ENCODE peak calls at places on chromosomes 4 and X, in five cellular contexts. One of them, this sample, is unnamed.

GRCh38 chr4:57193996-57194675 is 84.0 kb upstream of the IGFBP7 start:
- DNase-seq in GM23248: peak; percentile 29
- DNase-seq in hepatocyte: no peak
- DNase-seq in GM23338: peak; percentile 79
- DNase-seq in fibroblast of lung: no peak
- DNase-seq in this sample: no peak

GRCh38 chr4:70945452-70946055 is 43.4 kb downstream of the MOB1B start:
- DNase-seq in fibroblast of lung: no peak
- DNase-seq in GM23248: peak; percentile 36
- DNase-seq in hepatocyte: no peak
- DNase-seq in GM23338: no peak
- DNase-seq in this sample: no peak

GRCh38 chr4:81449018-81449417 is 22.7 kb downstream of the RASGEF1B start:
- DNase-seq in GM23248: peak; percentile 10
- DNase-seq in hepatocyte: no peak
- DNase-seq in GM23338: no peak
- DNase-seq in fibroblast of lung: no peak
- DNase-seq in this sample: no peak

GRCh38 chr4:110088670-110089069 is 109.7 kb downstream of the ELOVL6 start:
- DNase-seq in fibroblast of lung: peak; percentile 65
- DNase-seq in GM23338: peak; percentile 34
- DNase-seq in GM23248: peak; percentile 62
- DNase-seq in hepatocyte: no peak
- DNase-seq in this sample: no peak

GRCh38 chr4:186109245-186109644 is 4.7 kb downstream of the FAM149A start:
- DNase-seq in GM23248: no peak
- DNase-seq in fibroblast of lung: no peak
- DNase-seq in GM23338: no peak
- DNase-seq in hepatocyte: no peak
- DNase-seq in this sample: no peak

GRCh38 chr4:172124656-172125308 is 311.6 kb downstream of the GALNTL6 start:
- DNase-seq in GM23248: no peak
- DNase-seq in GM23338: no peak
- DNase-seq in fibroblast of lung: no peak
- DNase-seq in hepatocyte: no peak
- DNase-seq in this sample: no peak

GRCh38 chrX:102517331-102517730 is 792 bp upstream of the TMSB15A start:
- DNase-seq in hepatocyte: no peak
- DNase-seq in GM23338: peak; percentile 17
- DNase-seq in GM23248: peak; percentile 39
- DNase-seq in fibroblast of lung: peak; percentile 46
- DNase-seq in this sample: no peak

GRCh38 chrX:1597345-1598020 is 6.1 kb downstream of the AKAP17A start:
- DNase-seq in hepatocyte: no peak
- DNase-seq in GM23338: no peak
- DNase-seq in GM23248: no peak
- DNase-seq in fibroblast of lung: no peak
- DNase-seq in this sample: no peak

GRCh38 chrX:78595901-78596502 is 63.1 kb downstream of the RTL3 start:
- DNase-seq in GM23248: peak; percentile 9
- DNase-seq in hepatocyte: no peak
- DNase-seq in fibroblast of lung: peak; percentile 2
- DNase-seq in GM23338: peak; percentile 42
- DNase-seq in this sample: no peak

GRCh38 chrX:132266583-132267355 is 47.5 kb upstream of the RAP2C start:
- DNase-seq in GM23248: peak; percentile 57
- DNase-seq in fibroblast of lung: peak; percentile 78
- DNase-seq in GM23338: no peak
- DNase-seq in hepatocyte: peak; percentile 22
- DNase-seq in this sample: peak; percentile 55

GRCh38 chr4:152045781-152046571 is 285.2 kb upstream of the GATB start:
- DNase-seq in hepatocyte: peak; percentile 86
- DNase-seq in GM23248: peak; percentile 16
- DNase-seq in fibroblast of lung: no peak
- DNase-seq in GM23338: peak; percentile 96
- DNase-seq in this sample: peak; percentile 60

GRCh38 chrX:44953734-44954502 is 80.9 kb downstream of the KDM6A start:
- DNase-seq in GM23338: no peak
- DNase-seq in GM23248: no peak
- DNase-seq in fibroblast of lung: no peak
- DNase-seq in hepatocyte: no peak
- DNase-seq in this sample: no peak

GRCh38 chr4:69534697-69535096 is 39.0 kb upstream of the UGT2B4 start:
- DNase-seq in GM23248: no peak
- DNase-seq in GM23338: no peak
- DNase-seq in fibroblast of lung: no peak
- DNase-seq in hepatocyte: no peak
- DNase-seq in this sample: no peak

GRCh38 chrX:152926279-152926678 is 28.4 kb downstream of the ZNF185 start:
- DNase-seq in hepatocyte: peak; percentile 71
- DNase-seq in fibroblast of lung: peak; percentile 64
- DNase-seq in GM23248: peak; percentile 75
- DNase-seq in GM23338: peak; percentile 80
- DNase-seq in this sample: peak; percentile 93

GRCh38 chr4:188295899-188296298 is 156.7 kb downstream of the TRIML1 start:
- DNase-seq in GM23338: no peak
- DNase-seq in fibroblast of lung: peak; percentile 26
- DNase-seq in hepatocyte: no peak
- DNase-seq in GM23248: no peak
- DNase-seq in this sample: no peak

GRCh38 chr4:138297743-138298405 is 55.7 kb upstream of the SLC7A11 start:
- DNase-seq in hepatocyte: no peak
- DNase-seq in GM23248: no peak
- DNase-seq in GM23338: no peak
- DNase-seq in fibroblast of lung: peak; percentile 6
- DNase-seq in this sample: no peak

GRCh38 chr4:26319467-26320158 is 1.2 kb upstream of the RBPJ start:
- DNase-seq in GM23248: peak; percentile 99
- DNase-seq in hepatocyte: peak; percentile 100
- DNase-seq in GM23338: peak; percentile 99
- DNase-seq in fibroblast of lung: peak; percentile 100
- DNase-seq in this sample: peak; percentile 99

GRCh38 chr4:99783940-99784339 is 32.7 kb upstream of the DAPP1 start:
- DNase-seq in GM23248: no peak
- DNase-seq in fibroblast of lung: no peak
- DNase-seq in hepatocyte: no peak
- DNase-seq in GM23338: no peak
- DNase-seq in this sample: no peak

GRCh38 chrX:40383360-40383759 is 197.4 kb upstream of the ATP6AP2 start:
- DNase-seq in GM23248: no peak
- DNase-seq in hepatocyte: no peak
- DNase-seq in GM23338: peak; percentile 5
- DNase-seq in fibroblast of lung: no peak
- DNase-seq in this sample: no peak

GRCh38 chr4:102501176-102501634 is at the start of gene NFKB1:
- DNase-seq in fibroblast of lung: peak; percentile 76
- DNase-seq in GM23338: peak; percentile 62
- DNase-seq in hepatocyte: peak; percentile 82
- DNase-seq in GM23248: peak; percentile 84
- DNase-seq in this sample: no peak

GRCh38 chr4:157204634-157205244 is 15.8 kb upstream of the GRIA2 start:
- DNase-seq in GM23248: peak; percentile 8
- DNase-seq in fibroblast of lung: no peak
- DNase-seq in hepatocyte: peak; percentile 31
- DNase-seq in GM23338: peak; percentile 76
- DNase-seq in this sample: no peak

GRCh38 chr4:176313596-176314341 is 6.0 kb upstream of the SPCS3 start:
- DNase-seq in fibroblast of lung: no peak
- DNase-seq in GM23338: no peak
- DNase-seq in hepatocyte: no peak
- DNase-seq in GM23248: peak; percentile 29
- DNase-seq in this sample: no peak

GRCh38 chr4:149176019-149176418 is 639.6 kb downstream of the IQCM start:
- DNase-seq in hepatocyte: peak; percentile 21
- DNase-seq in fibroblast of lung: no peak
- DNase-seq in GM23338: peak; percentile 32
- DNase-seq in GM23248: no peak
- DNase-seq in this sample: no peak

GRCh38 chrX:13387656-13388421 is 68.0 kb upstream of the ATXN3L start:
- DNase-seq in GM23248: peak; percentile 75
- DNase-seq in GM23338: no peak
- DNase-seq in hepatocyte: no peak
- DNase-seq in fibroblast of lung: no peak
- DNase-seq in this sample: no peak

GRCh38 chrX:49308604-49309269 is 5.3 kb downstream of the GAGE10 start:
- DNase-seq in hepatocyte: no peak
- DNase-seq in GM23338: no peak
- DNase-seq in fibroblast of lung: peak; percentile 19
- DNase-seq in GM23248: peak; percentile 36
- DNase-seq in this sample: no peak

GRCh38 chr4:33837043-33837442 is 2407.3 kb downstream of the ARAP2 start:
- DNase-seq in GM23248: peak; percentile 72
- DNase-seq in hepatocyte: peak; percentile 7
- DNase-seq in fibroblast of lung: peak; percentile 79
- DNase-seq in GM23338: no peak
- DNase-seq in this sample: no peak

GRCh38 chrX:54758114-54759055 is 39.7 kb downstream of the ITIH6 start:
- DNase-seq in hepatocyte: no peak
- DNase-seq in GM23248: no peak
- DNase-seq in GM23338: no peak
- DNase-seq in fibroblast of lung: no peak
- DNase-seq in this sample: no peak

GRCh38 chr4:140703463-140703862 is 52.7 kb downstream of the TBC1D9 start:
- DNase-seq in GM23338: no peak
- DNase-seq in fibroblast of lung: peak; percentile 76
- DNase-seq in hepatocyte: no peak
- DNase-seq in GM23248: no peak
- DNase-seq in this sample: no peak

GRCh38 chr4:44701037-44701436 is 22.8 kb downstream of the GUF1 start:
- DNase-seq in GM23248: no peak
- DNase-seq in hepatocyte: no peak
- DNase-seq in GM23338: no peak
- DNase-seq in fibroblast of lung: no peak
- DNase-seq in this sample: no peak

GRCh38 chr4:108166038-108166437 is 2.7 kb downstream of the LEF1 start:
- DNase-seq in fibroblast of lung: no peak
- DNase-seq in GM23338: peak; percentile 32
- DNase-seq in hepatocyte: no peak
- DNase-seq in GM23248: no peak
- DNase-seq in this sample: no peak

GRCh38 chr4:123386608-123387007 is 10.0 kb upstream of the SPRY1 start:
- DNase-seq in GM23338: no peak
- DNase-seq in hepatocyte: no peak
- DNase-seq in GM23248: no peak
- DNase-seq in fibroblast of lung: no peak
- DNase-seq in this sample: peak; percentile 44

GRCh38 chrX:48703228-48703627 is 6.7 kb downstream of the SUV39H1 start:
- DNase-seq in fibroblast of lung: no peak
- DNase-seq in GM23338: no peak
- DNase-seq in hepatocyte: no peak
- DNase-seq in GM23248: no peak
- DNase-seq in this sample: no peak

GRCh38 chrX:6095469-6095868 is 133.2 kb downstream of the NLGN4X start:
- DNase-seq in hepatocyte: no peak
- DNase-seq in fibroblast of lung: no peak
- DNase-seq in GM23248: no peak
- DNase-seq in GM23338: peak; percentile 73
- DNase-seq in this sample: no peak

GRCh38 chr4:113327513-113327912 is 278.1 kb downstream of the ANK2 start:
- DNase-seq in hepatocyte: peak; percentile 75
- DNase-seq in GM23338: no peak
- DNase-seq in GM23248: peak; percentile 13
- DNase-seq in fibroblast of lung: peak; percentile 52
- DNase-seq in this sample: no peak

GRCh38 chr4:118005883-118006282 is 28.4 kb upstream of the NDST3 start:
- DNase-seq in hepatocyte: no peak
- DNase-seq in GM23338: peak; percentile 36
- DNase-seq in fibroblast of lung: no peak
- DNase-seq in GM23248: no peak
- DNase-seq in this sample: no peak

GRCh38 chrX:129108936-129109335 is 414.4 kb downstream of the SMARCA1 start:
- DNase-seq in hepatocyte: no peak
- DNase-seq in GM23338: no peak
- DNase-seq in fibroblast of lung: no peak
- DNase-seq in GM23248: no peak
- DNase-seq in this sample: no peak

GRCh38 chr4:39541987-39542632 is 14.9 kb upstream of the UGDH start:
- DNase-seq in hepatocyte: peak; percentile 10
- DNase-seq in fibroblast of lung: no peak
- DNase-seq in GM23338: no peak
- DNase-seq in GM23248: no peak
- DNase-seq in this sample: peak; percentile 39

GRCh38 chr4:6916069-6916586 is 6.5 kb downstream of the TBC1D14 start:
- DNase-seq in GM23248: no peak
- DNase-seq in fibroblast of lung: no peak
- DNase-seq in hepatocyte: no peak
- DNase-seq in GM23338: no peak
- DNase-seq in this sample: no peak
- H4K20me1 ChIP-seq in GM23248: no peaks in the 10 kb centered on the region
- H4K20me1 ChIP-seq in fibroblast of lung: no peaks in the 10 kb centered on the region
- H4K20me1 ChIP-seq in hepatocyte: peaks cover 6% of the 10 kb centered on the region
- H4K20me1 ChIP-seq in GM23338: peaks cover 15% of the 10 kb centered on the region
- H4K20me1 ChIP-seq in this sample: no peaks in the 10 kb centered on the region

GRCh38 chr4:7933631-7934510 is 5.8 kb downstream of the AFAP1 start:
- DNase-seq in hepatocyte: no peak
- DNase-seq in GM23338: no peak
- DNase-seq in fibroblast of lung: no peak
- DNase-seq in GM23248: peak; percentile 43
- DNase-seq in this sample: no peak
- H4K20me1 ChIP-seq in hepatocyte: peaks cover 42% of the 10 kb centered on the region
- H4K20me1 ChIP-seq in GM23338: peaks cover 12% of the 10 kb centered on the region
- H4K20me1 ChIP-seq in fibroblast of lung: no peaks in the 10 kb centered on the region
- H4K20me1 ChIP-seq in GM23248: peaks cover 14% of the 10 kb centered on the region
- H4K20me1 ChIP-seq in this sample: peaks cover 46% of the 10 kb centered on the region

DNA sequence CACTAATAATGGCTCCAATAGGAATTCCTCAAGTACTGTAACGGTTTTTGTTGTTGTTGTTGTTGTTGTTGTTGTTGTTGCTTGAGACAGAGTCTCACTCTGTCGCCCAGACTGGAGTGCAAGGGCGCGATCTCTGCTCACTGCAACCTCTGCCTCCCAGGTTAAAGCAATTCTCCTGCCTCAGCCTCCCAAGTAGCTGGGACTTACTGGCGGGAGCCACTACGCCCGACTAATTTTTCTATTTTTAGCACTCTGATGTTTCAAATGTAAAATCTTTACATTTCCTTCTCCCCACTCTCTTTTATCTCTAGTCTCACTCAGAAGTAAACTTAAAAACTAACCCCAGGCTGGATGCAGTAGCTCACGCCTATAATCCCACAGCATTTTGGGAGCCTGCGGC is 8.0 kb downstream of the ANKRD17 start:
- DNase-seq in GM23248: no peak
- DNase-seq in GM23338: no peak
- DNase-seq in hepatocyte: no peak
- DNase-seq in fibroblast of lung: no peak
- DNase-seq in this sample: no peak
- H4K20me1 ChIP-seq in GM23248: peaks cover 39% of the 10 kb centered on the region
- H4K20me1 ChIP-seq in GM23338: peaks cover 49% of the 10 kb centered on the region
- H4K20me1 ChIP-seq in hepatocyte: peaks cover 95% of the 10 kb centered on the region
- H4K20me1 ChIP-seq in fibroblast of lung: no peaks in the 10 kb centered on the region
- H4K20me1 ChIP-seq in this sample: peaks cover 91% of the 10 kb centered on the region

DNA sequence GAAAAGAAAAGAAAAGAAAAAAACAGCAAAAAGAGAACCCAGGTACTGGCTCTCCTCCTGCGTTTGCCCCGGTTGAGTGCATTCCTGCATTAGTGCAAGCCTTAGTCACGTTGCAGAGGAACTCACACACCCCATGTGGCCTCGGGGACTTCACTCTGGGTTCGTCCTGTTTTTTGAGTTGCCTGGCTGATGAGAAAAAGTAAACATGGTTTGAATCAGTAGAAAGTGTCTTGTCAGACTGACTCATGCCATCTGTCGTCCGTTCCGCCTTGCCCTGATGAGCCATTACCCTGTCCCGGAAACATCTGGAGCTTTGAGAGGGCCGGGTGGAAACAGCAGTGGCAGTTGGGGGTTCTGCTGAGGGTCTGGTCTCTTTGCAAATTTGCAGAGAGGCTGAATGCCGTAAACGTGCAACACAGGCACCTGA is 16.3 kb downstream of the CD99 start:
- DNase-seq in GM23338: peak; percentile 72
- DNase-seq in GM23248: peak; percentile 98
- DNase-seq in hepatocyte: peak; percentile 83
- DNase-seq in fibroblast of lung: peak; percentile 86
- DNase-seq in this sample: peak; percentile 96
- H4K20me1 ChIP-seq in GM23338: no peaks in the 10 kb centered on the region
- H4K20me1 ChIP-seq in GM23248: peaks cover 10% of the 10 kb centered on the region
- H4K20me1 ChIP-seq in hepatocyte: peaks cover 45% of the 10 kb centered on the region
- H4K20me1 ChIP-seq in fibroblast of lung: peaks cover 7% of the 10 kb centered on the region
- H4K20me1 ChIP-seq in this sample: no peaks in the 10 kb centered on the region